ENCODE peak calls at places on chromosomes 11 and 22, in five cellular contexts. One of them, this sample, is unnamed.

GRCh38 chr11:133619397-133619796 is 87.1 kb upstream of the OPCML start:
- DNase-seq in activated CD4-positive, alpha-beta T cell treated with anti-CD3 and anti-CD28 coated beads, Interleukin-2, amount 50 U/mL, for 1 hour: no peak
- DNase-seq in mammary epithelial cell: no peak
- DNase-seq in brain microvascular endothelial cell: no peak
- DNase-seq in activated CD8-positive, alpha-beta memory T cell treated with anti-CD3 and anti-CD28 coated beads for 48 hours: no peak
- DNase-seq in this sample: no peak

GRCh38 chr11:57761301-57762234 is at the start of gene CTNND1:
- DNase-seq in activated CD4-positive, alpha-beta T cell treated with anti-CD3 and anti-CD28 coated beads, Interleukin-2, amount 50 U/mL, for 1 hour: no peak
- DNase-seq in brain microvascular endothelial cell: peak
- DNase-seq in mammary epithelial cell: peak
- DNase-seq in activated CD8-positive, alpha-beta memory T cell treated with anti-CD3 and anti-CD28 coated beads for 48 hours: no peak
- DNase-seq in this sample: peak

GRCh38 chr11:2860636-2861035 is 24.9 kb downstream of the CDKN1C start:
- DNase-seq in brain microvascular endothelial cell: peak
- DNase-seq in mammary epithelial cell: peak
- DNase-seq in activated CD8-positive, alpha-beta memory T cell treated with anti-CD3 and anti-CD28 coated beads for 48 hours: no peak
- DNase-seq in activated CD4-positive, alpha-beta T cell treated with anti-CD3 and anti-CD28 coated beads, Interleukin-2, amount 50 U/mL, for 1 hour: no peak
- DNase-seq in this sample: no peak

GRCh38 chr11:119377112-119377901 is 4.2 kb downstream of the USP2 start:
- DNase-seq in activated CD4-positive, alpha-beta T cell treated with anti-CD3 and anti-CD28 coated beads, Interleukin-2, amount 50 U/mL, for 1 hour: no peak
- DNase-seq in brain microvascular endothelial cell: no peak
- DNase-seq in activated CD8-positive, alpha-beta memory T cell treated with anti-CD3 and anti-CD28 coated beads for 48 hours: no peak
- DNase-seq in mammary epithelial cell: no peak
- DNase-seq in this sample: no peak

GRCh38 chr22:48516571-48516970 is 1311.1 kb downstream of the BRD1 start:
- DNase-seq in mammary epithelial cell: no peak
- DNase-seq in activated CD8-positive, alpha-beta memory T cell treated with anti-CD3 and anti-CD28 coated beads for 48 hours: no peak
- DNase-seq in brain microvascular endothelial cell: no peak
- DNase-seq in activated CD4-positive, alpha-beta T cell treated with anti-CD3 and anti-CD28 coated beads, Interleukin-2, amount 50 U/mL, for 1 hour: no peak
- DNase-seq in this sample: no peak

GRCh38 chr11:27471588-27472397 is 797 bp downstream of the LGR4 start:
- DNase-seq in activated CD8-positive, alpha-beta memory T cell treated with anti-CD3 and anti-CD28 coated beads for 48 hours: no peak
- DNase-seq in mammary epithelial cell: peak
- DNase-seq in brain microvascular endothelial cell: no peak
- DNase-seq in activated CD4-positive, alpha-beta T cell treated with anti-CD3 and anti-CD28 coated beads, Interleukin-2, amount 50 U/mL, for 1 hour: no peak
- DNase-seq in this sample: peak

GRCh38 chr11:11318961-11319360 is 34.1 kb downstream of the CSNK2A3 start:
- DNase-seq in activated CD4-positive, alpha-beta T cell treated with anti-CD3 and anti-CD28 coated beads, Interleukin-2, amount 50 U/mL, for 1 hour: no peak
- DNase-seq in brain microvascular endothelial cell: no peak
- DNase-seq in activated CD8-positive, alpha-beta memory T cell treated with anti-CD3 and anti-CD28 coated beads for 48 hours: no peak
- DNase-seq in mammary epithelial cell: no peak
- DNase-seq in this sample: no peak

GRCh38 chr11:112345708-112346107 is 85.0 kb upstream of the PLET1 start:
- DNase-seq in activated CD4-positive, alpha-beta T cell treated with anti-CD3 and anti-CD28 coated beads, Interleukin-2, amount 50 U/mL, for 1 hour: no peak
- DNase-seq in brain microvascular endothelial cell: no peak
- DNase-seq in activated CD8-positive, alpha-beta memory T cell treated with anti-CD3 and anti-CD28 coated beads for 48 hours: no peak
- DNase-seq in mammary epithelial cell: no peak
- DNase-seq in this sample: no peak

GRCh38 chr11:72227316-72228228 is 3.0 kb downstream of the INPPL1 start:
- DNase-seq in activated CD4-positive, alpha-beta T cell treated with anti-CD3 and anti-CD28 coated beads, Interleukin-2, amount 50 U/mL, for 1 hour: no peak
- DNase-seq in brain microvascular endothelial cell: no peak
- DNase-seq in mammary epithelial cell: peak
- DNase-seq in activated CD8-positive, alpha-beta memory T cell treated with anti-CD3 and anti-CD28 coated beads for 48 hours: no peak
- DNase-seq in this sample: peak

GRCh38 chr22:26642465-26643367 is 14.7 kb upstream of the MIAT start:
- DNase-seq in mammary epithelial cell: no peak
- DNase-seq in brain microvascular endothelial cell: no peak
- DNase-seq in activated CD8-positive, alpha-beta memory T cell treated with anti-CD3 and anti-CD28 coated beads for 48 hours: peak
- DNase-seq in activated CD4-positive, alpha-beta T cell treated with anti-CD3 and anti-CD28 coated beads, Interleukin-2, amount 50 U/mL, for 1 hour: peak
- DNase-seq in this sample: no peak

GRCh38 chr11:67732045-67732787 is 57.8 kb upstream of the ALDH3B2 start:
- DNase-seq in activated CD8-positive, alpha-beta memory T cell treated with anti-CD3 and anti-CD28 coated beads for 48 hours: peak
- DNase-seq in activated CD4-positive, alpha-beta T cell treated with anti-CD3 and anti-CD28 coated beads, Interleukin-2, amount 50 U/mL, for 1 hour: peak
- DNase-seq in mammary epithelial cell: no peak
- DNase-seq in brain microvascular endothelial cell: no peak
- DNase-seq in this sample: no peak

GRCh38 chr22:27075028-27075678 is 417.8 kb downstream of the MIAT start:
- DNase-seq in mammary epithelial cell: no peak
- DNase-seq in brain microvascular endothelial cell: no peak
- DNase-seq in activated CD8-positive, alpha-beta memory T cell treated with anti-CD3 and anti-CD28 coated beads for 48 hours: no peak
- DNase-seq in activated CD4-positive, alpha-beta T cell treated with anti-CD3 and anti-CD28 coated beads, Interleukin-2, amount 50 U/mL, for 1 hour: no peak
- DNase-seq in this sample: no peak

GRCh38 chr22:44882226-44882905 is 127.4 kb downstream of the PHF21B start:
- DNase-seq in brain microvascular endothelial cell: no peak
- DNase-seq in activated CD4-positive, alpha-beta T cell treated with anti-CD3 and anti-CD28 coated beads, Interleukin-2, amount 50 U/mL, for 1 hour: no peak
- DNase-seq in activated CD8-positive, alpha-beta memory T cell treated with anti-CD3 and anti-CD28 coated beads for 48 hours: no peak
- DNase-seq in mammary epithelial cell: no peak
- DNase-seq in this sample: no peak

GRCh38 chr11:125410091-125410490 is 86.0 kb downstream of the FEZ1 start:
- DNase-seq in activated CD4-positive, alpha-beta T cell treated with anti-CD3 and anti-CD28 coated beads, Interleukin-2, amount 50 U/mL, for 1 hour: no peak
- DNase-seq in activated CD8-positive, alpha-beta memory T cell treated with anti-CD3 and anti-CD28 coated beads for 48 hours: no peak
- DNase-seq in mammary epithelial cell: peak
- DNase-seq in brain microvascular endothelial cell: peak
- DNase-seq in this sample: no peak